ENCODE peak calls at places on chromosomes 2 and 18, in ten cellular contexts. M is iPS-NIHi11; K is KBM-7; S is retina; I is stimulated activated CD4-positive, alpha-beta T cell treated with anti-CD3 and anti-CD28 coated beads, Interleukin-2, amount 100 ng/mL, for 48 hours; O is A549; Z is neuronal stem cell; V is fibroblast of pulmonary artery; J is head of caudate nucleus; Q is activated T-cell treated with anti-CD3 and anti-CD28 coated beads, Interleukin-2, amount 50 U/mL, for 72 hours. G is an unnamed sample.

GRCh38 chr2:77862120-77862519 is 339.9 kb upstream of the LRRTM4 start:
- DNase-seq in I (no peak), O (no peak), J (no peak), K (no peak), Q (no peak), M (peak), Z (no peak), V (no peak), S (no peak), G (no peak)

GRCh38 chr2:164823126-164823525 is 18.5 kb downstream of the COBLL1 start:
- DNase-seq in Z (no peak), O (no peak), I (no peak), V (no peak), K (no peak), M (no peak), J (no peak), S (no peak), Q (no peak), G (no peak)

GRCh38 chr18:9017170-9017899 is 85.2 kb upstream of the NDUFV2 start:
- DNase-seq in V (peak), I (peak), M (peak), Z (peak), Q (peak), S (peak), J (no peak), O (peak), K (peak), G (no peak)

GRCh38 chr2:55804535-55804934 is 110.9 kb upstream of the PNPT1 start:
- DNase-seq in S (no peak), Z (no peak), Q (no peak), I (no peak), K (no peak), J (peak), V (no peak), O (no peak), M (no peak), G (no peak)

GRCh38 chr2:136376798-136377211 is 258.9 kb upstream of the CXCR4 start:
- DNase-seq in S (no peak), I (no peak), Z (no peak), J (no peak), V (peak), Q (peak), O (no peak), K (no peak), M (no peak), G (no peak)

GRCh38 chr2:218631837-218632236 is 24.1 kb downstream of the PLCD4 start:
- DNase-seq in M (no peak), J (no peak), S (no peak), Z (no peak), K (no peak), O (no peak), I (no peak), V (peak), Q (no peak), G (no peak)

GRCh38 chr2:46634905-46635304 is 155.5 kb downstream of the TMEM247 start:
- DNase-seq in Q (no peak), K (no peak), Z (no peak), I (no peak), M (no peak), V (no peak), S (no peak), J (no peak), O (peak), G (no peak)

GRCh38 chr2:25000503-25001328 is 29.0 kb upstream of the DNAJC27 start:
- DNase-seq in I (no peak), M (no peak), Z (no peak), Q (no peak), S (no peak), O (no peak), J (peak), K (no peak), V (peak), G (peak)

GRCh38 chr2:190912731-190913130 is 32.1 kb downstream of the GLS start:
- DNase-seq in S (no peak), V (peak), J (no peak), O (no peak), M (no peak), Q (no peak), K (no peak), Z (no peak), I (no peak), G (no peak)

GRCh38 chr18:32618501-32618985 is 147.9 kb upstream of the GAREM1 start:
- DNase-seq in M (no peak), V (no peak), I (no peak), K (no peak), J (no peak), O (no peak), Z (no peak), Q (no peak), S (no peak), G (no peak)

GRCh38 chr18:40179647-40180175 is 1775.3 kb upstream of the PIK3C3 start:
- DNase-seq in Q (no peak), S (no peak), J (no peak), K (no peak), I (no peak), O (no peak), M (no peak), V (peak), Z (peak), G (peak)

GRCh38 chr2:239308696-239309397 is 92.0 kb downstream of the HDAC4 start:
- DNase-seq in M (no peak), J (peak), K (no peak), Q (no peak), O (no peak), S (no peak), V (peak), Z (no peak), I (no peak), G (no peak)

GRCh38 chr18:44579745-44580144 is 100.9 kb upstream of the SETBP1 start:
- DNase-seq in S (no peak), I (no peak), M (no peak), O (no peak), Q (no peak), K (no peak), J (no peak), Z (no peak), V (no peak), G (no peak)

GRCh38 chr2:168686485-168687191 is 115.8 kb upstream of the NOSTRIN start:
- DNase-seq in K (no peak), I (no peak), V (peak), M (no peak), O (no peak), Z (no peak), J (no peak), Q (no peak), S (no peak), G (no peak)

GRCh38 chr2:234986346-234986745 is 34.5 kb downstream of the SH3BP4 start:
- DNase-seq in V (no peak), O (no peak), J (no peak), I (no peak), Z (no peak), S (no peak), Q (no peak), M (no peak), K (no peak), G (no peak)

GRCh38 chr2:16162491-16163040 is 222.2 kb downstream of the MYCN start:
- DNase-seq in M (no peak), J (no peak), I (no peak), O (no peak), S (peak), Z (no peak), K (no peak), Q (no peak), V (no peak), G (no peak)

GRCh38 chr2:104388296-104388695 is 465.6 kb upstream of the POU3F3 start:
- DNase-seq in S (no peak), I (no peak), Q (no peak), Z (no peak), O (no peak), M (no peak), K (no peak), J (no peak), V (no peak), G (no peak)

GRCh38 chr2:84247532-84247931 is 211.5 kb downstream of the SUCLG1 start:
- DNase-seq in J (no peak), S (no peak), M (no peak), O (peak), I (no peak), V (no peak), K (no peak), Z (no peak), Q (no peak), G (no peak)

GRCh38 chr2:86337235-86338099 is at the start of gene REEP1:
- DNase-seq in S (peak), M (peak), J (peak), Q (peak), O (no peak), Z (peak), I (peak), V (no peak), K (no peak), G (peak)

GRCh38 chr2:85226783-85227182 is 93.6 kb downstream of the TCF7L1 start:
- DNase-seq in S (no peak), K (no peak), Q (no peak), O (no peak), V (no peak), M (no peak), Z (no peak), I (no peak), J (no peak), G (no peak)

GRCh38 chr18:12841070-12841469 is 43.0 kb downstream of the PTPN2 start:
- DNase-seq in Q (no peak), M (no peak), K (no peak), S (no peak), Z (no peak), I (no peak), V (no peak), J (no peak), O (peak), G (no peak)

GRCh38 chr2:102103992-102104871 is 38.3 kb upstream of the IL1R1 start:
- DNase-seq in Q (peak), S (no peak), J (no peak), O (peak), K (peak), Z (no peak), M (no peak), V (peak), I (peak), G (no peak)

GRCh38 chr2:233152541-233152940 is 92.4 kb downstream of the INPP5D start:
- DNase-seq in I (no peak), M (no peak), Z (no peak), K (no peak), J (no peak), Q (no peak), O (no peak), S (no peak), V (peak), G (no peak)

GRCh38 chr18:78492064-78492812 is 487.4 kb upstream of the SALL3 start:
- DNase-seq in V (no peak), K (no peak), I (no peak), Q (no peak), S (no peak), Z (no peak), O (no peak), M (no peak), J (no peak), G (no peak)

GRCh38 chr2:201916565-201916964 is 110.2 kb downstream of the CDK15 start:
- DNase-seq in J (no peak), V (no peak), Z (no peak), Q (no peak), K (no peak), S (no peak), O (no peak), M (no peak), I (no peak), G (no peak)

GRCh38 chr2:25505630-25506029 is 163.9 kb upstream of the DNMT3A start:
- DNase-seq in V (peak), Q (no peak), O (no peak), M (no peak), J (no peak), S (no peak), K (no peak), Z (no peak), I (no peak), G (no peak)

GRCh38 chr2:15892575-15892974 is 47.8 kb upstream of the MYCN start:
- DNase-seq in J (no peak), K (no peak), O (no peak), I (no peak), V (no peak), M (no peak), Z (no peak), S (peak), Q (no peak), G (no peak)

GRCh38 chr18:70683263-70683662 is 394.4 kb downstream of the SOCS6 start:
- DNase-seq in Q (no peak), M (no peak), Z (no peak), O (no peak), K (no peak), S (no peak), J (no peak), I (no peak), V (no peak), G (no peak)

GRCh38 chr2:120613742-120614481 is 121.8 kb upstream of the GLI2 start:
- DNase-seq in I (no peak), O (no peak), V (peak), K (no peak), Z (no peak), J (no peak), M (no peak), Q (no peak), S (no peak), G (no peak)

GRCh38 chr2:121735520-121736074 is 1.1 kb downstream of the NIFK start:
- DNase-seq in Q (no peak), I (no peak), S (no peak), O (peak), Z (no peak), M (no peak), K (peak), J (no peak), V (no peak), G (no peak)

GRCh38 chr2:67974564-67975430 is 88.0 kb downstream of the C1D start:
- DNase-seq in M (peak), Z (no peak), O (no peak), Q (no peak), J (peak), K (peak), I (no peak), V (peak), S (no peak), G (no peak)

GRCh38 chr2:48169066-48169724 is 262.9 kb upstream of the FBXO11 start:
- DNase-seq in S (no peak), K (peak), V (peak), Z (no peak), I (no peak), O (no peak), J (no peak), M (no peak), Q (no peak), G (no peak)

GRCh38 chr18:24118750-24119577 is 19.9 kb upstream of the CABYR start:
- DNase-seq in I (peak), O (peak), Q (peak), K (peak), M (peak), V (peak), S (peak), Z (peak), J (peak), G (peak)

GRCh38 chr2:1937066-1937465 is 192.8 kb upstream of the PXDN start:
- DNase-seq in M (no peak), V (no peak), S (no peak), I (no peak), K (no peak), Q (no peak), J (no peak), Z (no peak), O (no peak), G (no peak)

GRCh38 chr2:210617732-210618330 is 61.4 kb downstream of the CPS1 start:
- DNase-seq in O (peak), S (peak), I (no peak), Q (no peak), M (peak), Z (peak), V (peak), K (peak), J (peak), G (peak)

GRCh38 chr18:59783138-59783537 is 85.9 kb upstream of the CCBE1 start:
- DNase-seq in Q (peak), I (no peak), O (peak), Z (peak), S (peak), K (peak), V (peak), M (peak), J (peak), G (peak)

GRCh38 chr2:157895531-157895930 is 19.4 kb upstream of the ACVR1 start:
- DNase-seq in I (no peak), J (no peak), M (no peak), Q (peak), V (no peak), K (no peak), O (no peak), Z (no peak), S (no peak), G (no peak)

GRCh38 chr2:9771481-9772017 is 71.7 kb upstream of the TAF1B start:
- DNase-seq in O (peak), I (no peak), Z (no peak), S (peak), M (peak), K (no peak), V (peak), Q (no peak), J (peak), G (peak)

GRCh38 chr2:140627136-140627535 is 1503.7 kb downstream of the LRP1B start:
- DNase-seq in S (no peak), O (peak), I (no peak), J (no peak), M (no peak), K (no peak), Z (no peak), Q (no peak), V (no peak), G (no peak)